ENCODE peak calls at places on chromosomes 2 and 18, in four cellular contexts. L, T, M and R are unnamed samples.

GRCh38 chr2:127586136-127586535 is 50.7 kb downstream of the MYO7B start:
- DNase-seq in L (no peak), T (no peak), M (no peak), R (no peak)

GRCh38 chr2:160269365-160269764 is 69.3 kb upstream of the ITGB6 start:
- DNase-seq in L (no peak), T (no peak), M (no peak), R (no peak)

GRCh38 chr18:47343291-47343690 is 91.8 kb upstream of the SKOR2 start:
- DNase-seq in L (no peak), T (no peak), M (no peak), R (no peak)

GRCh38 chr18:48358868-48359267 is 50.3 kb downstream of the ZBTB7C start:
- DNase-seq in L (no peak), T (no peak), M (no peak), R (no peak)

GRCh38 chr2:108194409-108195132 is 45.2 kb upstream of the SULT1C3 start:
- DNase-seq in L (peak; percentile 18), T (no peak), M (no peak), R (no peak)

GRCh38 chr2:147910990-147911473 is 66.2 kb downstream of the ACVR2A start:
- DNase-seq in L (peak; percentile 89), T (peak; percentile 81), M (peak; percentile 52), R (peak; percentile 63)

GRCh38 chr2:126996378-126996699 is 97.6 kb downstream of the TEX51 start:
- DNase-seq in L (no peak), T (no peak), M (no peak), R (no peak)

GRCh38 chr2:145595296-145595695 is 1075.4 kb upstream of the ZEB2 start:
- DNase-seq in L (peak; percentile 30), T (no peak), M (no peak), R (no peak)

GRCh38 chr18:23094411-23095165 is 40.7 kb upstream of the CABLES1 start:
- DNase-seq in L (no peak), T (no peak), M (no peak), R (no peak)

GRCh38 chr2:206031950-206032567 is 53.9 kb downstream of the INO80D start:
- DNase-seq in L (no peak), T (no peak), M (no peak), R (no peak)

GRCh38 chr2:174835797-174836255 is 71.6 kb upstream of the CHRNA1 start:
- DNase-seq in L (peak; percentile 92), T (peak; percentile 96), M (no peak), R (no peak)

GRCh38 chr2:168494190-168494711 is 38.2 kb downstream of the CERS6 start:
- DNase-seq in L (peak; percentile 21), T (no peak), M (peak; percentile 13), R (no peak)

GRCh38 chr2:232937278-232937906 is 67.3 kb downstream of the SNORC start:
- DNase-seq in L (peak; percentile 59), T (no peak), M (no peak), R (no peak)

GRCh38 chr2:239086325-239087020 is 238.6 kb downstream of the TWIST2 start:
- DNase-seq in L (no peak), T (no peak), M (no peak), R (no peak)

GRCh38 chr2:100846716-100847115 is 26.8 kb downstream of the NPAS2 start:
- DNase-seq in L (no peak), T (no peak), M (no peak), R (no peak)

GRCh38 chr2:165827921-165828276 is 33.9 kb upstream of the GALNT3 start:
- DNase-seq in L (no peak), T (no peak), M (no peak), R (no peak)

GRCh38 chr2:30147196-30147714 is 448 bp downstream of the YPEL5 start:
- DNase-seq in L (no peak), T (peak; percentile 18), M (no peak), R (no peak)

GRCh38 chr18:58991127-58991798 is 126.6 kb downstream of the ZNF532 start:
- DNase-seq in L (peak; percentile 25), T (peak; percentile 43), M (no peak), R (no peak)

GRCh38 chr2:172307800-172308199 is 119.6 kb upstream of the ITGA6 start:
- DNase-seq in L (peak; percentile 57), T (no peak), M (no peak), R (no peak)

GRCh38 chr2:237585590-237586221 is 4.8 kb downstream of the RAB17 start:
- DNase-seq in L (no peak), T (no peak), M (no peak), R (no peak)

GRCh38 chr2:160582481-160583161 is 89.0 kb upstream of the RBMS1 start:
- DNase-seq in L (peak; percentile 90), T (peak; percentile 83), M (no peak), R (no peak)

GRCh38 chr2:224904390-224904789 is 137.9 kb downstream of the DOCK10 start:
- DNase-seq in L (peak; percentile 37), T (peak; percentile 38), M (no peak), R (no peak)

GRCh38 chr2:128746356-128746755 is 427.7 kb upstream of the HS6ST1 start:
- DNase-seq in L (peak; percentile 96), T (peak; percentile 97), M (no peak), R (no peak)

GRCh38 chr2:72794572-72794971 is 31.3 kb downstream of the EXOC6B start:
- DNase-seq in L (no peak), T (no peak), M (no peak), R (no peak)

GRCh38 chr18:75293591-75293990 is 83.0 kb downstream of the TSHZ1 start:
- DNase-seq in L (no peak), T (peak; percentile 40), M (no peak), R (no peak)

GRCh38 chr2:39696072-39696471 is 30.4 kb downstream of the TMEM178A start:
- DNase-seq in L (peak; percentile 92), T (peak; percentile 89), M (no peak), R (no peak)

GRCh38 chr18:3321133-3321812 is 59.3 kb downstream of the MYL12B start:
- DNase-seq in L (peak; percentile 99), T (peak; percentile 89), M (no peak), R (no peak)

GRCh38 chr2:144489315-144489920 is 30.5 kb downstream of the ZEB2 start:
- DNase-seq in L (no peak), T (no peak), M (no peak), R (no peak)

GRCh38 chr2:137910641-137911040 is 53.6 kb upstream of the HNMT start:
- DNase-seq in L (peak; percentile 49), T (peak; percentile 43), M (peak; percentile 8), R (no peak)

GRCh38 chr2:96960956-96961350 is 25.4 kb downstream of the FAM178B start:
- DNase-seq in L (no peak), T (no peak), M (no peak), R (no peak)

GRCh38 chr18:57581301-57581934 is 5.1 kb downstream of the FECH start:
- DNase-seq in L (no peak), T (no peak), M (no peak), R (no peak)

GRCh38 chr2:160322320-160322719 is 122.2 kb upstream of the ITGB6 start:
- DNase-seq in L (no peak), T (no peak), M (no peak), R (no peak)

GRCh38 chr2:100747996-100748615 is 71.8 kb upstream of the NPAS2 start:
- DNase-seq in L (peak; percentile 37), T (no peak), M (no peak), R (no peak)

GRCh38 chr2:144937899-144938298 is 418.0 kb upstream of the ZEB2 start:
- DNase-seq in L (peak; percentile 63), T (peak; percentile 49), M (no peak), R (no peak)

GRCh38 chr2:118103963-118104942 is 16.0 kb downstream of the INSIG2 start:
- DNase-seq in L (no peak), T (no peak), M (no peak), R (no peak)
- H3K4me3 ChIP-seq in L (no peak overlapping the region), T (no peak overlapping the region), M (no peak overlapping the region), R (no peak overlapping the region)

GRCh38 chr2:176852667-176853066 is 359.9 kb upstream of the HNRNPA3 start:
- DNase-seq in L (no peak), T (no peak), M (no peak), R (no peak)
- TF ChIP-seq CTCF in L (no peak), T (no peak), M (no peak), R (peak; percentile 19)

GRCh38 chr2:69933254-69933828 is 18.4 kb downstream of the MXD1 start:
- DNase-seq in L (peak; percentile 22), T (no peak), M (no peak), R (no peak)

GRCh38 chr2:69933839-69934613 is 19.1 kb downstream of the MXD1 start:
- DNase-seq in L (peak; percentile 95), T (peak; percentile 84), M (no peak), R (no peak)

GRCh38 chr2:69935011-69935410 is 20.1 kb downstream of the MXD1 start:
- DNase-seq in L (no peak), T (no peak), M (no peak), R (no peak)

GRCh38 chr2:69932596-69932922 is 17.6 kb downstream of the MXD1 start:
- DNase-seq in L (no peak), T (no peak), M (no peak), R (no peak)

DNA sequence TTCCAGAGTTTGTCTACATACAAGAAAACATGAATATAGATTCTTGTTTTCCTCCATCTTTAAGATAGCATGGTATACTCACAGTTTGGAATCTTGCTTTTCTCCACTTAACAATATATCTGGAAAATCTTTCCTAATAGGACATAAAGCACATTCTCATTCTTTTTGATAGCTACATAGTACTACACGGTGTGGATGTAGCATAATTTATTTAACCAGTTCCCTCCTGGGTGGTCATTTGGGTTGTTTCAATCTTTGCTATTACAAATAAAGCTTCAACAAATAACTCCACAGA is 19.7 kb downstream of the MXD1 start:
- DNase-seq in L (no peak), T (no peak), M (no peak), R (no peak)
- H3K4me3 ChIP-seq in L (no peak overlapping the region), T (no peak overlapping the region), M (no peak overlapping the region), R (no peak overlapping the region)

DNA sequence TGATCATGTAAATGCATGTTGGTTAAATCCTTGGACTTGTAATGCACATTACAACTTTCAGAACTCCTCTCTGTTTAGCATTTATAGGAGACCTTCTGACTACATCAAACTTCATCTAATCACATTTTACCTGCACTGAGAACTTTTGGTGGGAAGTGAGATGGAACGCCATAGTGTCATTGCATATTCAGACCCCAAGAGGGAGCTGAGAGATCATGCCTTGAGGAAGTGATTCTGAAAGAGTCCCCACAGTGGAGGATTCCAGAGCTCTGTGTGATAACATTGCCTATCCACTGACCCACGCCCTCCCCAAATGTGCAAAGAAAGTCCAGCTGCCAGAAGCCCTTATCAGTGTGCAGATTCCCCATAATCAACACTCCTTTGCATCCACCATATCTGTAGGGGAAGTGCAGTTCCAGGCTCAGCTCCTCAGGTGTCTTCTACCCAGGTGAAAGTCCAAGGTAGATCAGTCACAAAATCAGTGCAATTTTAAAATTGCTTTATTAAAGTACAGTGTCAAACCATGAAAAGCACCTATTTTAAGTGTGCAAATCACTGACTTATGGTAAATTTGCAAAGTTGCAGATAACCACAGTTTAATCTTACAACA is 212.4 kb downstream of the RPIA start:
- DNase-seq in L (peak; percentile 44), T (peak; percentile 2), M (peak; percentile 31), R (no peak)
- TF ChIP-seq CTCF in L (peak; percentile 83), T (peak; percentile 71), M (peak; percentile 82), R (peak; percentile 72)